ENCODE peak calls at places on chromosomes 4 and X, in six cellular contexts. P is ovary, M is GM20000, A is GM12878, G is WTC11, J is upper lobe of left lung. C is an unnamed sample.

GRCh38 chrX:79366888-79367749 is at the start of gene ITM2A:
- DNase-seq in J (peak), A (no peak), M (peak), P (peak), G (peak), C (no peak)

GRCh38 chr4:59537231-59537886 is 1662.8 kb upstream of the ADGRL3 start:
- DNase-seq in J (no peak), P (no peak), G (no peak), M (no peak), A (no peak), C (peak)

GRCh38 chr4:123430031-123430430 is 33.4 kb downstream of the SPRY1 start:
- DNase-seq in P (no peak), J (no peak), G (no peak), M (no peak), A (no peak), C (no peak)

GRCh38 chr4:37936889-37937498 is 23.2 kb upstream of the PTTG2 start:
- DNase-seq in G (no peak), J (no peak), M (no peak), P (no peak), A (no peak), C (no peak)

GRCh38 chr4:52051615-52052474 is 741 bp downstream of the SPATA18 start:
- DNase-seq in P (peak), M (peak), J (peak), A (no peak), G (peak), C (peak)

GRCh38 chr4:83981156-83981555 is 445.2 kb downstream of the GPAT3 start:
- DNase-seq in G (no peak), A (no peak), J (no peak), P (no peak), M (no peak), C (no peak)

GRCh38 chr4:7417639-7418038 is 17.1 kb downstream of the PSAPL1 start:
- DNase-seq in G (no peak), A (no peak), J (no peak), P (no peak), M (no peak), C (no peak)

GRCh38 chrX:132433551-132433950 is 55.3 kb downstream of the MBNL3 start:
- DNase-seq in J (no peak), A (no peak), M (no peak), P (no peak), G (no peak), C (no peak)

GRCh38 chr4:83535520-83535944 is 376 bp upstream of the GPAT3 start:
- DNase-seq in P (no peak), M (no peak), J (no peak), A (no peak), G (peak), C (peak)

GRCh38 chr4:79390890-79391289 is 17.1 kb downstream of the GK2 start:
- DNase-seq in J (no peak), A (no peak), M (no peak), P (no peak), G (no peak), C (no peak)

GRCh38 chrX:29903365-29903764 is 312.0 kb upstream of the MAGEB2 start:
- DNase-seq in P (no peak), J (no peak), A (no peak), G (no peak), M (no peak), C (peak)
- TF ChIP-seq CTCF in P (no peak), J (no peak), A (peak), G (no peak), M (no peak), C (peak)

DNA sequence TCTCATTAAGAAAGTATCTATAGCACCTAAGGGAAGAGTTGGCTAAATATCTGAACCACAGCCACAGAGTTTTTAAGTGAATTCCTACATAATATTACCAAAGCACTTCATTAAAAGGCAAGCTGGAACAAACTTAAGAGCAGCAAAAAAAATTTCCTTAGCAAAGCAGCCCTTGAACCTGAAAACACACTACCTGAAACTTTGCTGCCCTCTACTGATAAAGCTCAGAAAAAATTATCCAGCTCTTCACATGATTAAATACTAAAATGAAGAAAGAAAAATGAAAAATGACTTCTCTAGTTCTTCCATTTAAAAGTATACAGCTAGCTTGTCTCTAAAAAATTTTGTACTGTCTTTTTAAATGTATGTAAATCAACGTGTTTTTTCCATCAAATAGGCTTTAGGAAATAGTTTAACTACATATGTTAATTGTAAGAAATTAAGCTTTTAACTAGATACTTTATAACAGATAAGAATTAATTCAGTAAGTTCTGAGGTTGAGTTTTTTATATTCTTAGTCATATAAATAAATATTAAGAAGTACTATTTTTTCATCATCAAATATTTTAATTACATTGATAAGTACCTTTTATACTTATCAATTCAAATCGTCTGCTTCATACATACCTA is 156.1 kb downstream of the STPG2 start:
- DNase-seq in A (no peak), P (no peak), M (no peak), G (no peak), J (no peak), C (peak)
- TF ChIP-seq CTCF in A (peak), P (no peak), M (no peak), G (no peak), J (no peak), C (peak)

GRCh38 chrX:108224727-108225455 is 133.3 kb downstream of the ATG4A start:
- DNase-seq in J (no peak), A (peak), M (peak), G (peak), P (no peak), C (peak)
- TF ChIP-seq CTCF in J (peak), A (peak), M (peak), G (peak), P (peak), C (peak)

GRCh38 chr4:663438-664428 is 10.3 kb downstream of the ATP5ME start:
- DNase-seq in A (no peak), P (peak), J (peak), M (peak), G (peak), C (no peak)
- TF ChIP-seq CTCF in A (peak), P (peak), J (no peak), M (peak), G (no peak), C (no peak)

GRCh38 chr4:186149872-186150271 is 41.5 kb upstream of the CYP4V2 start:
- DNase-seq in A (no peak), M (no peak), G (no peak), J (no peak), P (peak), C (peak)
- TF ChIP-seq CTCF in A (peak), M (no peak), G (no peak), J (no peak), P (peak), C (peak)

DNA sequence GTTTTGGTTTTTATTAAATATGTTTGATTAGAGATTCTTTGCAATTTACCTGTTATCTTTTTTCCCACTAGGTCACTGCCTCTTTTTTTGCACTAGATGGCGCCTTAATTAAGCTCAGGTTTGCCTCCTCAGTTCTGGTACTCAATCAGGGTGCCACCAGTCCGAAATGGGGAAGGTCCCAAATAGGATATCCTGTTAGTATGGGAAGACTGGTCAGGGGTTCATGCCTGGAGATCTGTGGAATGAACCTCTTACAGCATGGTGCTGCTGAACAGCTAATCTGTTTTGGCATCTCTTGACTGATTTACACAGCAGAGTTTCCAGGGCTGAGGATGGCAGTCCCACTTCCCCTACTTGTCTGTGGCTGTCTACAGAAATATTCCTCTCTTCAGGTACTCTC is 24.2 kb upstream of the VSIG1 start:
- DNase-seq in J (no peak), A (no peak), P (no peak), G (no peak), M (peak), C (peak)
- TF ChIP-seq CTCF in J (peak), A (peak), P (no peak), G (peak), M (peak), C (peak)

DNA sequence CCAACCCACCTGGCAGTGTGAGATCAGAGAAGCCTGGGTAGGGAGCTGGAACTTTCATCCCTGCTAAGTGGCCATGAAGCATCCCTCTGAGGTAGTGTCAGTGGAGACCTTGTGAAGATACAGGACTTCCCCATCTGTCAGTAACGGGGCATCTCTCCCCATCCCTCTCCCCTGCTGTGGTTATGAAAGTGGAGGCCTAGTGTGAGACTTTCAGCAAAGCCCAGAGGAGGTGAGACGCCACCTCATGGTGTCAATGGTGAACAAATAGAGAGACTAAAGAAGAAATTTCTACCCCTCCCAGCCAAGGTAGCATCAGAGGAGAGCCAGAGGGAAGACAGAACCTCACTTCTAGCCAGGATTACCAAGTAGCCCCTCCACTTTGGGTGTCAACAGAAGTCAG is 150.2 kb downstream of the VEGFC start:
- DNase-seq in A (no peak), M (peak), G (peak), P (no peak), J (no peak), C (no peak)
- TF ChIP-seq CTCF in A (peak), M (no peak), G (no peak), P (no peak), J (no peak), C (no peak)

GRCh38 chr4:66045913-66046312 is 375.6 kb upstream of the EPHA5 start:
- DNase-seq in J (no peak), M (no peak), G (no peak), A (no peak), P (no peak), C (no peak)
- TF ChIP-seq CTCF in J (no peak), M (no peak), G (no peak), A (no peak), P (no peak), C (no peak)

DNA sequence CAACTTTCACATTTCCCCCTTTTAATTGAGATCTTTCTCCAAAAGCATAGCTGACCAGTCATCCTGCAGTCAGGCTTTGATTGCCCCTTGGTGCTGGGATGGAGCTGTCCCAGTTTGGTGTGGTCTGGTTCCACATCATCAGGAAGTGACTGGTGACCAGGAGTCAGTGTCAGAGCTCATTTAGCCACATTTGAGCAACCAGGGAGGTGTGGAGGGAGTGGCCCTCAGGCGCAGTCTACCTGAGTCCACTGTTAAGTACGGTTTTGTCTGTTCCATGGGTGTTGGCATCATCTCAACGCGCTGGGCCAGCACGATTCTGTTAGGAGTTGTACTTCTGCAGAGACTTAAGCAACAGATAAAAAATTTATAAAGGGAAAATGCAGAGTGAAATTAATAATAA is 52.6 kb downstream of the RGS12 start:
- DNase-seq in J (no peak), A (no peak), G (no peak), M (no peak), P (no peak), C (no peak)
- TF ChIP-seq CTCF in J (no peak), A (no peak), G (no peak), M (no peak), P (no peak), C (no peak)

C was measured in astrocyte of the spinal cord.